ENCODE peak calls at places on chromosome 11, in nine cellular contexts. C, N, D, R, H, Z, M, P and U are unnamed samples.

GRCh38 chr11:78208257-78209165 is 19.8 kb downstream of the USP35 start:
- DNase-seq in C (no peak), N (no peak), D (no peak), R (no peak), H (peak), Z (no peak), M (no peak), P (no peak), U (no peak)

GRCh38 chr11:128496684-128497056 is 90.7 kb downstream of the ETS1 start:
- DNase-seq in C (peak), N (no peak), D (no peak), R (no peak), H (no peak), Z (no peak), M (no peak), P (no peak), U (no peak)

GRCh38 chr11:9518835-9519234 is 54.6 kb upstream of the WEE1 start:
- DNase-seq in C (no peak), N (no peak), D (no peak), R (no peak), H (no peak), Z (no peak), M (no peak), P (no peak), U (no peak)

GRCh38 chr11:95506777-95507176 is 275.8 kb upstream of the SESN3 start:
- DNase-seq in C (no peak), N (no peak), D (no peak), R (no peak), H (no peak), Z (no peak), M (no peak), P (no peak), U (no peak)

GRCh38 chr11:69380921-69381581 is 87.1 kb downstream of the MYEOV start:
- DNase-seq in C (no peak), N (peak), D (no peak), R (no peak), H (no peak), Z (no peak), M (peak), P (no peak), U (no peak)

GRCh38 chr11:45918331-45918941 is 759 bp upstream of the PEX16 start:
- DNase-seq in C (peak), N (peak), D (peak), R (peak), H (peak), Z (peak), M (peak), P (peak), U (peak)

GRCh38 chr11:134949121-134949591 is 537.1 kb upstream of the B3GAT1 start:
- DNase-seq in C (peak), N (no peak), D (no peak), R (no peak), H (peak), Z (no peak), M (no peak), P (no peak), U (peak)

GRCh38 chr11:73259406-73260126 is 12.6 kb upstream of the P2RY6 start:
- DNase-seq in C (no peak), N (peak), D (no peak), R (no peak), H (no peak), Z (no peak), M (no peak), P (no peak), U (no peak)

GRCh38 chr11:131839326-131839725 is 468.9 kb downstream of the NTM start:
- DNase-seq in C (no peak), N (no peak), D (no peak), R (no peak), H (no peak), Z (no peak), M (no peak), P (no peak), U (no peak)